ENCODE peak calls at places on chromosomes 6 and 20, in ten cellular contexts. One of them, this sample, is unnamed.
A peak's percentile ranks its signal among the peaks of the same experiment; 100 is the strongest.

GRCh38 chr20:9409981-9410380 is 104.4 kb upstream of the LAMP5 start:
- DNase-seq in fibroblast of lung: peak; percentile 76
- DNase-seq in activated CD8-positive, alpha-beta memory T cell treated with anti-CD3 and anti-CD28 coated beads for 24 hours: no peak
- DNase-seq in activated CD4-positive, alpha-beta T cell treated with anti-CD3 and anti-CD28 coated beads for 24 hours: no peak
- DNase-seq in heart right ventricle: no peak
- DNase-seq in AG09319: no peak
- DNase-seq in amygdala: no peak
- DNase-seq in naive thymus-derived CD8-positive, alpha-beta T cell: no peak
- DNase-seq in fibroblast of pulmonary artery: peak; percentile 48
- DNase-seq in coronary artery: no peak
- DNase-seq in this sample: no peak

GRCh38 chr20:300345-300744 is 3.0 kb downstream of the ZCCHC3 start:
- DNase-seq in fibroblast of lung: no peak
- DNase-seq in activated CD8-positive, alpha-beta memory T cell treated with anti-CD3 and anti-CD28 coated beads for 24 hours: no peak
- DNase-seq in activated CD4-positive, alpha-beta T cell treated with anti-CD3 and anti-CD28 coated beads for 24 hours: no peak
- DNase-seq in heart right ventricle: no peak
- DNase-seq in AG09319: no peak
- DNase-seq in amygdala: no peak
- DNase-seq in naive thymus-derived CD8-positive, alpha-beta T cell: no peak
- DNase-seq in fibroblast of pulmonary artery: no peak
- DNase-seq in coronary artery: no peak
- DNase-seq in this sample: no peak

GRCh38 chr20:62327726-62328495 is 25.1 kb downstream of the ADRM1 start:
- DNase-seq in fibroblast of lung: no peak
- DNase-seq in activated CD8-positive, alpha-beta memory T cell treated with anti-CD3 and anti-CD28 coated beads for 24 hours: no peak
- DNase-seq in activated CD4-positive, alpha-beta T cell treated with anti-CD3 and anti-CD28 coated beads for 24 hours: no peak
- DNase-seq in heart right ventricle: no peak
- DNase-seq in AG09319: no peak
- DNase-seq in amygdala: no peak
- DNase-seq in naive thymus-derived CD8-positive, alpha-beta T cell: no peak
- DNase-seq in fibroblast of pulmonary artery: no peak
- DNase-seq in coronary artery: no peak
- DNase-seq in this sample: no peak

GRCh38 chr6:157873735-157874344 is 50.8 kb downstream of the SNX9 start:
- DNase-seq in fibroblast of lung: peak; percentile 76
- DNase-seq in activated CD8-positive, alpha-beta memory T cell treated with anti-CD3 and anti-CD28 coated beads for 24 hours: peak; percentile 95
- DNase-seq in activated CD4-positive, alpha-beta T cell treated with anti-CD3 and anti-CD28 coated beads for 24 hours: peak; percentile 88
- DNase-seq in heart right ventricle: peak; percentile 66
- DNase-seq in AG09319: no peak
- DNase-seq in amygdala: peak; percentile 79
- DNase-seq in naive thymus-derived CD8-positive, alpha-beta T cell: peak; percentile 84
- DNase-seq in fibroblast of pulmonary artery: peak; percentile 77
- DNase-seq in coronary artery: peak; percentile 77
- DNase-seq in this sample: peak; percentile 72

GRCh38 chr20:61923371-61924166 is 142.1 kb downstream of the TAF4 start:
- DNase-seq in fibroblast of lung: no peak
- DNase-seq in activated CD8-positive, alpha-beta memory T cell treated with anti-CD3 and anti-CD28 coated beads for 24 hours: no peak
- DNase-seq in activated CD4-positive, alpha-beta T cell treated with anti-CD3 and anti-CD28 coated beads for 24 hours: no peak
- DNase-seq in heart right ventricle: no peak
- DNase-seq in AG09319: no peak
- DNase-seq in amygdala: no peak
- DNase-seq in naive thymus-derived CD8-positive, alpha-beta T cell: no peak
- DNase-seq in fibroblast of pulmonary artery: no peak
- DNase-seq in coronary artery: no peak
- DNase-seq in this sample: no peak

GRCh38 chr6:38933426-38933825 is 115.2 kb upstream of the GLP1R start:
- DNase-seq in fibroblast of lung: peak; percentile 13
- DNase-seq in activated CD8-positive, alpha-beta memory T cell treated with anti-CD3 and anti-CD28 coated beads for 24 hours: no peak
- DNase-seq in activated CD4-positive, alpha-beta T cell treated with anti-CD3 and anti-CD28 coated beads for 24 hours: no peak
- DNase-seq in heart right ventricle: no peak
- DNase-seq in AG09319: no peak
- DNase-seq in amygdala: no peak
- DNase-seq in naive thymus-derived CD8-positive, alpha-beta T cell: no peak
- DNase-seq in fibroblast of pulmonary artery: peak; percentile 7
- DNase-seq in coronary artery: no peak
- DNase-seq in this sample: no peak

GRCh38 chr6:109794201-109794926 is 103.3 kb downstream of the FIG4 start:
- DNase-seq in fibroblast of lung: peak; percentile 93
- DNase-seq in activated CD8-positive, alpha-beta memory T cell treated with anti-CD3 and anti-CD28 coated beads for 24 hours: no peak
- DNase-seq in activated CD4-positive, alpha-beta T cell treated with anti-CD3 and anti-CD28 coated beads for 24 hours: no peak
- DNase-seq in heart right ventricle: no peak
- DNase-seq in AG09319: peak; percentile 16
- DNase-seq in amygdala: no peak
- DNase-seq in naive thymus-derived CD8-positive, alpha-beta T cell: no peak
- DNase-seq in fibroblast of pulmonary artery: peak; percentile 72
- DNase-seq in coronary artery: no peak
- DNase-seq in this sample: no peak

GRCh38 chr20:62104791-62105345 is 17.4 kb upstream of the LSM14B start:
- DNase-seq in fibroblast of lung: peak; percentile 36
- DNase-seq in activated CD8-positive, alpha-beta memory T cell treated with anti-CD3 and anti-CD28 coated beads for 24 hours: no peak
- DNase-seq in activated CD4-positive, alpha-beta T cell treated with anti-CD3 and anti-CD28 coated beads for 24 hours: no peak
- DNase-seq in heart right ventricle: no peak
- DNase-seq in AG09319: no peak
- DNase-seq in amygdala: no peak
- DNase-seq in naive thymus-derived CD8-positive, alpha-beta T cell: no peak
- DNase-seq in fibroblast of pulmonary artery: peak; percentile 15
- DNase-seq in coronary artery: no peak
- DNase-seq in this sample: no peak

GRCh38 chr20:62246431-62246830 is 8.1 kb downstream of the OSBPL2 start:
- DNase-seq in fibroblast of lung: no peak
- DNase-seq in activated CD8-positive, alpha-beta memory T cell treated with anti-CD3 and anti-CD28 coated beads for 24 hours: no peak
- DNase-seq in activated CD4-positive, alpha-beta T cell treated with anti-CD3 and anti-CD28 coated beads for 24 hours: no peak
- DNase-seq in heart right ventricle: no peak
- DNase-seq in AG09319: no peak
- DNase-seq in amygdala: no peak
- DNase-seq in naive thymus-derived CD8-positive, alpha-beta T cell: no peak
- DNase-seq in fibroblast of pulmonary artery: no peak
- DNase-seq in coronary artery: no peak
- DNase-seq in this sample: no peak

GRCh38 chr20:62702886-62703852 is 5.5 kb upstream of the NTSR1 start:
- DNase-seq in fibroblast of lung: peak; percentile 86
- DNase-seq in activated CD8-positive, alpha-beta memory T cell treated with anti-CD3 and anti-CD28 coated beads for 24 hours: no peak
- DNase-seq in activated CD4-positive, alpha-beta T cell treated with anti-CD3 and anti-CD28 coated beads for 24 hours: no peak
- DNase-seq in heart right ventricle: no peak
- DNase-seq in AG09319: peak; percentile 77
- DNase-seq in amygdala: no peak
- DNase-seq in naive thymus-derived CD8-positive, alpha-beta T cell: no peak
- DNase-seq in fibroblast of pulmonary artery: peak; percentile 81
- DNase-seq in coronary artery: no peak
- DNase-seq in this sample: no peak

GRCh38 chr6:36442083-36442670 is 477 bp downstream of the PXT1 start:
- DNase-seq in fibroblast of lung: no peak
- DNase-seq in activated CD8-positive, alpha-beta memory T cell treated with anti-CD3 and anti-CD28 coated beads for 24 hours: no peak
- DNase-seq in activated CD4-positive, alpha-beta T cell treated with anti-CD3 and anti-CD28 coated beads for 24 hours: no peak
- DNase-seq in heart right ventricle: no peak
- DNase-seq in AG09319: no peak
- DNase-seq in amygdala: no peak
- DNase-seq in naive thymus-derived CD8-positive, alpha-beta T cell: no peak
- DNase-seq in fibroblast of pulmonary artery: no peak
- DNase-seq in coronary artery: no peak
- DNase-seq in this sample: no peak

GRCh38 chr20:4585104-4585753 is 136.5 kb upstream of the PRND start:
- DNase-seq in fibroblast of lung: peak; percentile 94
- DNase-seq in activated CD8-positive, alpha-beta memory T cell treated with anti-CD3 and anti-CD28 coated beads for 24 hours: no peak
- DNase-seq in activated CD4-positive, alpha-beta T cell treated with anti-CD3 and anti-CD28 coated beads for 24 hours: no peak
- DNase-seq in heart right ventricle: no peak
- DNase-seq in AG09319: no peak
- DNase-seq in amygdala: no peak
- DNase-seq in naive thymus-derived CD8-positive, alpha-beta T cell: no peak
- DNase-seq in fibroblast of pulmonary artery: no peak
- DNase-seq in coronary artery: no peak
- DNase-seq in this sample: no peak

GRCh38 chr6:81820979-81821378 is 68.5 kb upstream of the TENT5A start:
- DNase-seq in fibroblast of lung: no peak
- DNase-seq in activated CD8-positive, alpha-beta memory T cell treated with anti-CD3 and anti-CD28 coated beads for 24 hours: no peak
- DNase-seq in activated CD4-positive, alpha-beta T cell treated with anti-CD3 and anti-CD28 coated beads for 24 hours: no peak
- DNase-seq in heart right ventricle: no peak
- DNase-seq in AG09319: no peak
- DNase-seq in amygdala: no peak
- DNase-seq in naive thymus-derived CD8-positive, alpha-beta T cell: no peak
- DNase-seq in fibroblast of pulmonary artery: no peak
- DNase-seq in coronary artery: no peak
- DNase-seq in this sample: no peak

GRCh38 chr20:33281550-33282146 is 1.4 kb upstream of the BPIFB1 start:
- DNase-seq in fibroblast of lung: no peak
- DNase-seq in activated CD8-positive, alpha-beta memory T cell treated with anti-CD3 and anti-CD28 coated beads for 24 hours: no peak
- DNase-seq in activated CD4-positive, alpha-beta T cell treated with anti-CD3 and anti-CD28 coated beads for 24 hours: no peak
- DNase-seq in heart right ventricle: no peak
- DNase-seq in AG09319: no peak
- DNase-seq in amygdala: peak; percentile 76
- DNase-seq in naive thymus-derived CD8-positive, alpha-beta T cell: no peak
- DNase-seq in fibroblast of pulmonary artery: no peak
- DNase-seq in coronary artery: no peak
- DNase-seq in this sample: no peak

GRCh38 chr20:12458241-12458640 is 540.5 kb downstream of the BTBD3 start:
- DNase-seq in fibroblast of lung: no peak
- DNase-seq in activated CD8-positive, alpha-beta memory T cell treated with anti-CD3 and anti-CD28 coated beads for 24 hours: no peak
- DNase-seq in activated CD4-positive, alpha-beta T cell treated with anti-CD3 and anti-CD28 coated beads for 24 hours: no peak
- DNase-seq in heart right ventricle: no peak
- DNase-seq in AG09319: no peak
- DNase-seq in amygdala: no peak
- DNase-seq in naive thymus-derived CD8-positive, alpha-beta T cell: no peak
- DNase-seq in fibroblast of pulmonary artery: no peak
- DNase-seq in coronary artery: no peak
- DNase-seq in this sample: no peak

GRCh38 chr6:106132153-106132698 is 46.1 kb downstream of the PRDM1 start:
- DNase-seq in fibroblast of lung: no peak
- DNase-seq in activated CD8-positive, alpha-beta memory T cell treated with anti-CD3 and anti-CD28 coated beads for 24 hours: no peak
- DNase-seq in activated CD4-positive, alpha-beta T cell treated with anti-CD3 and anti-CD28 coated beads for 24 hours: no peak
- DNase-seq in heart right ventricle: no peak
- DNase-seq in AG09319: no peak
- DNase-seq in amygdala: no peak
- DNase-seq in naive thymus-derived CD8-positive, alpha-beta T cell: no peak
- DNase-seq in fibroblast of pulmonary artery: no peak
- DNase-seq in coronary artery: peak; percentile 21
- DNase-seq in this sample: no peak

GRCh38 chr6:127933852-127934840 is 33.3 kb upstream of the THEMIS start:
- DNase-seq in fibroblast of lung: no peak
- DNase-seq in activated CD8-positive, alpha-beta memory T cell treated with anti-CD3 and anti-CD28 coated beads for 24 hours: no peak
- DNase-seq in activated CD4-positive, alpha-beta T cell treated with anti-CD3 and anti-CD28 coated beads for 24 hours: no peak
- DNase-seq in heart right ventricle: no peak
- DNase-seq in AG09319: no peak
- DNase-seq in amygdala: no peak
- DNase-seq in naive thymus-derived CD8-positive, alpha-beta T cell: peak; percentile 83
- DNase-seq in fibroblast of pulmonary artery: no peak
- DNase-seq in coronary artery: no peak
- DNase-seq in this sample: peak; percentile 68

GRCh38 chr6:25959890-25960531 is 2.6 kb upstream of the TRIM38 start:
- DNase-seq in fibroblast of lung: peak; percentile 25
- DNase-seq in activated CD8-positive, alpha-beta memory T cell treated with anti-CD3 and anti-CD28 coated beads for 24 hours: no peak
- DNase-seq in activated CD4-positive, alpha-beta T cell treated with anti-CD3 and anti-CD28 coated beads for 24 hours: no peak
- DNase-seq in heart right ventricle: no peak
- DNase-seq in AG09319: no peak
- DNase-seq in amygdala: no peak
- DNase-seq in naive thymus-derived CD8-positive, alpha-beta T cell: no peak
- DNase-seq in fibroblast of pulmonary artery: peak; percentile 30
- DNase-seq in coronary artery: no peak
- DNase-seq in this sample: no peak

GRCh38 chr6:37173573-37174195 is 3.7 kb downstream of the PIM1 start:
- DNase-seq in fibroblast of lung: no peak
- DNase-seq in activated CD8-positive, alpha-beta memory T cell treated with anti-CD3 and anti-CD28 coated beads for 24 hours: peak; percentile 84
- DNase-seq in activated CD4-positive, alpha-beta T cell treated with anti-CD3 and anti-CD28 coated beads for 24 hours: no peak
- DNase-seq in heart right ventricle: no peak
- DNase-seq in AG09319: no peak
- DNase-seq in amygdala: no peak
- DNase-seq in naive thymus-derived CD8-positive, alpha-beta T cell: peak; percentile 40
- DNase-seq in fibroblast of pulmonary artery: peak; percentile 38
- DNase-seq in coronary artery: no peak
- DNase-seq in this sample: peak; percentile 20

GRCh38 chr6:52834481-52834880 is 6.1 kb downstream of the GSTA5 start:
- DNase-seq in fibroblast of lung: peak; percentile 4
- DNase-seq in activated CD8-positive, alpha-beta memory T cell treated with anti-CD3 and anti-CD28 coated beads for 24 hours: no peak
- DNase-seq in activated CD4-positive, alpha-beta T cell treated with anti-CD3 and anti-CD28 coated beads for 24 hours: no peak
- DNase-seq in heart right ventricle: no peak
- DNase-seq in AG09319: no peak
- DNase-seq in amygdala: no peak
- DNase-seq in naive thymus-derived CD8-positive, alpha-beta T cell: no peak
- DNase-seq in fibroblast of pulmonary artery: no peak
- DNase-seq in coronary artery: no peak
- DNase-seq in this sample: no peak

GRCh38 chr20:8066662-8067061 is 47.1 kb upstream of the TMX4 start:
- DNase-seq in fibroblast of lung: no peak
- DNase-seq in activated CD8-positive, alpha-beta memory T cell treated with anti-CD3 and anti-CD28 coated beads for 24 hours: no peak
- DNase-seq in activated CD4-positive, alpha-beta T cell treated with anti-CD3 and anti-CD28 coated beads for 24 hours: no peak
- DNase-seq in heart right ventricle: no peak
- DNase-seq in AG09319: no peak
- DNase-seq in amygdala: no peak
- DNase-seq in naive thymus-derived CD8-positive, alpha-beta T cell: no peak
- DNase-seq in fibroblast of pulmonary artery: no peak
- DNase-seq in coronary artery: no peak
- DNase-seq in this sample: no peak

GRCh38 chr6:150281767-150282166 is 87.0 kb upstream of the IYD start:
- DNase-seq in fibroblast of lung: no peak
- DNase-seq in activated CD8-positive, alpha-beta memory T cell treated with anti-CD3 and anti-CD28 coated beads for 24 hours: no peak
- DNase-seq in activated CD4-positive, alpha-beta T cell treated with anti-CD3 and anti-CD28 coated beads for 24 hours: no peak
- DNase-seq in heart right ventricle: no peak
- DNase-seq in AG09319: no peak
- DNase-seq in amygdala: no peak
- DNase-seq in naive thymus-derived CD8-positive, alpha-beta T cell: no peak
- DNase-seq in fibroblast of pulmonary artery: no peak
- DNase-seq in coronary artery: no peak
- DNase-seq in this sample: no peak

GRCh38 chr6:18260448-18261106 is 3.8 kb downstream of the DEK start:
- DNase-seq in fibroblast of lung: peak; percentile 36
- DNase-seq in activated CD8-positive, alpha-beta memory T cell treated with anti-CD3 and anti-CD28 coated beads for 24 hours: no peak
- DNase-seq in activated CD4-positive, alpha-beta T cell treated with anti-CD3 and anti-CD28 coated beads for 24 hours: no peak
- DNase-seq in heart right ventricle: no peak
- DNase-seq in AG09319: no peak
- DNase-seq in amygdala: no peak
- DNase-seq in naive thymus-derived CD8-positive, alpha-beta T cell: no peak
- DNase-seq in fibroblast of pulmonary artery: peak; percentile 15
- DNase-seq in coronary artery: no peak
- DNase-seq in this sample: no peak

GRCh38 chr6:101444717-101445116 is 51.2 kb downstream of the GRIK2 start:
- DNase-seq in fibroblast of lung: no peak
- DNase-seq in activated CD8-positive, alpha-beta memory T cell treated with anti-CD3 and anti-CD28 coated beads for 24 hours: no peak
- DNase-seq in activated CD4-positive, alpha-beta T cell treated with anti-CD3 and anti-CD28 coated beads for 24 hours: no peak
- DNase-seq in heart right ventricle: no peak
- DNase-seq in AG09319: no peak
- DNase-seq in amygdala: no peak
- DNase-seq in naive thymus-derived CD8-positive, alpha-beta T cell: no peak
- DNase-seq in fibroblast of pulmonary artery: no peak
- DNase-seq in coronary artery: no peak
- DNase-seq in this sample: no peak

GRCh38 chr6:133646021-133646682 is 242.8 kb upstream of the TCF21 start:
- DNase-seq in fibroblast of lung: peak; percentile 46
- DNase-seq in activated CD8-positive, alpha-beta memory T cell treated with anti-CD3 and anti-CD28 coated beads for 24 hours: no peak
- DNase-seq in activated CD4-positive, alpha-beta T cell treated with anti-CD3 and anti-CD28 coated beads for 24 hours: no peak
- DNase-seq in heart right ventricle: no peak
- DNase-seq in AG09319: peak; percentile 81
- DNase-seq in amygdala: no peak
- DNase-seq in naive thymus-derived CD8-positive, alpha-beta T cell: no peak
- DNase-seq in fibroblast of pulmonary artery: peak; percentile 71
- DNase-seq in coronary artery: no peak
- DNase-seq in this sample: no peak

GRCh38 chr6:169887529-169888140 is 136.2 kb downstream of the ERMARD start:
- DNase-seq in fibroblast of lung: no peak
- DNase-seq in activated CD8-positive, alpha-beta memory T cell treated with anti-CD3 and anti-CD28 coated beads for 24 hours: peak; percentile 28
- DNase-seq in activated CD4-positive, alpha-beta T cell treated with anti-CD3 and anti-CD28 coated beads for 24 hours: no peak
- DNase-seq in heart right ventricle: no peak
- DNase-seq in AG09319: no peak
- DNase-seq in amygdala: no peak
- DNase-seq in naive thymus-derived CD8-positive, alpha-beta T cell: no peak
- DNase-seq in fibroblast of pulmonary artery: no peak
- DNase-seq in coronary artery: peak; percentile 28
- DNase-seq in this sample: no peak

GRCh38 chr20:32473231-32474008 is 111.7 kb downstream of the NOL4L start:
- DNase-seq in fibroblast of lung: no peak
- DNase-seq in activated CD8-positive, alpha-beta memory T cell treated with anti-CD3 and anti-CD28 coated beads for 24 hours: no peak
- DNase-seq in activated CD4-positive, alpha-beta T cell treated with anti-CD3 and anti-CD28 coated beads for 24 hours: no peak
- DNase-seq in heart right ventricle: no peak
- DNase-seq in AG09319: no peak
- DNase-seq in amygdala: peak; percentile 63
- DNase-seq in naive thymus-derived CD8-positive, alpha-beta T cell: no peak
- DNase-seq in fibroblast of pulmonary artery: no peak
- DNase-seq in coronary artery: no peak
- DNase-seq in this sample: no peak

GRCh38 chr6:41692080-41692675 is 43.2 kb downstream of the TFEB start:
- DNase-seq in fibroblast of lung: no peak
- DNase-seq in activated CD8-positive, alpha-beta memory T cell treated with anti-CD3 and anti-CD28 coated beads for 24 hours: no peak
- DNase-seq in activated CD4-positive, alpha-beta T cell treated with anti-CD3 and anti-CD28 coated beads for 24 hours: no peak
- DNase-seq in heart right ventricle: no peak
- DNase-seq in AG09319: no peak
- DNase-seq in amygdala: no peak
- DNase-seq in naive thymus-derived CD8-positive, alpha-beta T cell: no peak
- DNase-seq in fibroblast of pulmonary artery: no peak
- DNase-seq in coronary artery: no peak
- DNase-seq in this sample: no peak